ENCODE peak calls at places on chromosomes 2 and 18, in nine cellular contexts. F is spleen, Y is heart right ventricle, M is progenitor cell of endocrine pancreas, P is GM06990, T is endothelial cell of umbilical vein, E is tibial artery, W is GM23338, S is prostate gland. L is an unnamed sample.

GRCh38 chr2:104769096-104769495 is 84.8 kb upstream of the POU3F3 start:
- DNase-seq in F (no peak), Y (no peak), M (no peak), P (no peak), T (no peak), E (no peak), W (no peak), S (no peak), L (no peak)

GRCh38 chr2:150557020-150557644 is 69.7 kb upstream of the RND3 start:
- DNase-seq in F (no peak), Y (no peak), M (no peak), P (no peak), T (no peak), E (no peak), W (no peak), S (no peak), L (no peak)

GRCh38 chr2:197079832-197080555 is 153.5 kb upstream of the PGAP1 start:
- DNase-seq in F (no peak), Y (peak; percentile 26), M (no peak), P (no peak), T (peak; percentile 87), E (no peak), W (peak; percentile 29), S (no peak), L (peak; percentile 43)

GRCh38 chr18:56712761-56713160 is 61.6 kb downstream of the WDR7 start:
- DNase-seq in F (no peak), Y (no peak), M (no peak), P (no peak), T (no peak), E (no peak), W (no peak), S (no peak), L (no peak)

GRCh38 chr2:23905155-23905554 is 21.8 kb downstream of the ATAD2B start:
- DNase-seq in F (no peak), Y (no peak), M (no peak), P (no peak), T (no peak), E (no peak), W (no peak), S (no peak), L (no peak)

GRCh38 chr2:205748660-205749059 is 66.4 kb downstream of the NRP2 start:
- DNase-seq in F (no peak), Y (no peak), M (no peak), P (no peak), T (no peak), E (no peak), W (peak; percentile 53), S (no peak), L (peak; percentile 93)

GRCh38 chr2:112579280-112579679 is 5.1 kb upstream of the CHCHD5 start:
- DNase-seq in F (no peak), Y (no peak), M (no peak), P (no peak), T (peak; percentile 72), E (no peak), W (no peak), S (no peak), L (peak; percentile 77)

GRCh38 chr2:166361351-166362153 is 14.2 kb downstream of the SCN9A start:
- DNase-seq in F (no peak), Y (no peak), M (no peak), P (no peak), T (peak; percentile 69), E (no peak), W (peak; percentile 47), S (no peak), L (no peak)

GRCh38 chr18:8097942-8098341 is 511.3 kb upstream of the RAB12 start:
- DNase-seq in F (no peak), Y (no peak), M (no peak), P (no peak), T (no peak), E (no peak), W (no peak), S (no peak), L (no peak)

GRCh38 chr2:199404841-199405240 is 52.9 kb downstream of the SATB2 start:
- DNase-seq in F (no peak), Y (no peak), M (no peak), P (no peak), T (no peak), E (no peak), W (no peak), S (no peak), L (no peak)

GRCh38 chr2:217790195-217790594 is 212.6 kb downstream of the TNS1 start:
- DNase-seq in F (peak; percentile 71), Y (no peak), M (no peak), P (no peak), T (no peak), E (peak; percentile 64), W (peak; percentile 41), S (no peak), L (no peak)

GRCh38 chr2:138185827-138186226 is 221.6 kb downstream of the HNMT start:
- DNase-seq in F (no peak), Y (no peak), M (no peak), P (no peak), T (no peak), E (no peak), W (peak; percentile 14), S (no peak), L (no peak)

GRCh38 chr2:226556050-226556449 is 243.6 kb downstream of the IRS1 start:
- DNase-seq in F (no peak), Y (no peak), M (no peak), P (no peak), T (no peak), E (no peak), W (no peak), S (no peak), L (no peak)

GRCh38 chr2:197229509-197230458 is 80.8 kb downstream of the ANKRD44 start:
- DNase-seq in F (no peak), Y (no peak), M (no peak), P (no peak), T (no peak), E (no peak), W (no peak), S (no peak), L (no peak)

GRCh38 chr2:75790121-75790520 is 79.4 kb upstream of the GCFC2 start:
- DNase-seq in F (no peak), Y (no peak), M (no peak), P (no peak), T (no peak), E (no peak), W (no peak), S (no peak), L (no peak)

GRCh38 chr2:216651370-216651881 is 18.2 kb downstream of the IGFBP2 start:
- DNase-seq in F (peak; percentile 39), Y (no peak), M (no peak), P (no peak), T (peak; percentile 55), E (no peak), W (no peak), S (no peak), L (no peak)

GRCh38 chr2:128536925-128537620 is 218.4 kb upstream of the HS6ST1 start:
- DNase-seq in F (peak; percentile 24), Y (no peak), M (no peak), P (no peak), T (peak; percentile 35), E (no peak), W (peak; percentile 64), S (no peak), L (peak; percentile 35)

GRCh38 chr18:80196528-80197320 is 50.6 kb downstream of the PARD6G start:
- DNase-seq in F (no peak), Y (no peak), M (no peak), P (no peak), T (no peak), E (no peak), W (peak; percentile 59), S (no peak), L (no peak)

GRCh38 chr2:216370961-216371633 is 1.2 kb downstream of the MARCHF4 start:
- DNase-seq in F (no peak), Y (no peak), M (no peak), P (no peak), T (peak; percentile 17), E (no peak), W (peak; percentile 75), S (no peak), L (no peak)

DNA sequence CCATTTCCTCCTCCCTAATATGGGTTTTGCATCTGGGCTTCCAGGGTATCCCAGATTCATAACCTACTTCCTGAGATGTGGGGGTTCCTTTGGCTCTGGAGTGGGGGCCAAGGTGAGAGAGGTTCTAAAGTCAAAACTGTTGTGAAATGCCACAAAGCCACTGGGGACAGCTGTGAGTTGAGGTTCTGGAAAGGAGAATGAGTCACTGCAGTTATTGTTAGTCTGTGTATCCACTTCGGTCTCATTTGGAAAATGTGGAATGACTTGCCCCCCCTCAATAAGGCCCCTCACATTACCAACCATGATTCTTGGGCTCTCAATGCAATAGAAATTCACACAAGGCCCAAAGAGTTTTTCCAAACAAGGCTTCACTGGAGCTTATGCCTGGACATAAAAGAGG is 51.1 kb upstream of the LGALSL start:
- DNase-seq in F (no peak), Y (no peak), M (no peak), P (no peak), T (peak; percentile 55), E (no peak), W (no peak), S (no peak), L (no peak)
- TF ChIP-seq CTCF in F (no peak), Y (no peak), M (no peak), P (no peak), T (peak; percentile 11), E (no peak), W (no peak), S (no peak), L (no peak)

GRCh38 chr2:32484907-32485306 is 128.1 kb downstream of the BIRC6 start:
- DNase-seq in F (no peak), Y (no peak), M (no peak), P (no peak), T (peak; percentile 30), E (no peak), W (no peak), S (no peak), L (peak; percentile 72)
- TF ChIP-seq CTCF in F (no peak), Y (no peak), M (no peak), P (no peak), T (no peak), E (no peak), W (no peak), S (no peak), L (no peak)

GRCh38 chr2:120686511-120687168 is 49.0 kb upstream of the GLI2 start:
- DNase-seq in F (peak; percentile 53), Y (no peak), M (no peak), P (no peak), T (no peak), E (no peak), W (no peak), S (no peak), L (no peak)
- TF ChIP-seq CTCF in F (no peak), Y (peak; percentile 15), M (peak; percentile 40), P (peak; percentile 59), T (peak; percentile 33), E (no peak), W (peak; percentile 90), S (no peak), L (peak; percentile 81)

DNA sequence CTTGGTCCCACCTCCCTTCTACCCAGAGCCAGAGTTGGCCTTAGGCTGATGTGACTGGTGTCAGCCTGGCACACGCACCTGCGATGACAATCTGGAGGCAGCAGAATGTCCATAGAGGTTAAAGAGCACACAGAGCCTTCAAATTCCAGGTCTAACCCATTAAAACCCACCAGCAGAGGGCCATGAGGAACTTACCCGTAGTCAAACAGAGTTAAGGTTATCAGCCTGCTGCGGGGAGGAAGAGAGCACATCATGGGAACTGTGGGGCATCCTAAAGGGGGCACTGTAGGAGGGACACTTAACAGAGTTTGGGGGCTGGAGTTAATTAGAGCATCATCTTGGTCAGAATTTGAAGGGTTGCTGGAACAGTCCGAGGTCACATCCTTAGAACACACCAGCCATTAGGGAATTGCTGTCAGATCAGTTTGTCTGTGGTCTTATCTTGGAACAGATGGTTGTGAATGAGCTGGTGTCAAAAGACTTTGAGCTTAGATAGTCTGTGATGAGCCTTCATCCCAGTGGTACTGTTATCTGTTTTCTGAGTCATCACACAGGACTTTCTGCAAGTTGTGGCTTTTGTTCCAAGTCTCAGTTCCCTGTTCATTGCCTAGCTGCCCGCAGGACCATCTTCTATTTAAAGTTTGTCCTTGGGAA is 248.6 kb downstream of the LOXHD1 start:
- DNase-seq in F (no peak), Y (no peak), M (no peak), P (no peak), T (no peak), E (no peak), W (peak; percentile 82), S (no peak), L (no peak)
- TF ChIP-seq CTCF in F (no peak), Y (no peak), M (peak; percentile 19), P (peak; percentile 40), T (no peak), E (no peak), W (peak; percentile 70), S (no peak), L (no peak)

L was measured in PC-9.